ENCODE peak calls at places on chromosomes 16 and 17, in four cellular contexts. Q, W, I and O are unnamed samples.

GRCh38 chr16:81515281-81515680 is 70.7 kb downstream of the CMIP start:
- DNase-seq in Q (no peak), W (no peak), I (no peak), O (no peak)

GRCh38 chr16:23504076-23504452 is 6.2 kb downstream of the GGA2 start:
- DNase-seq in Q (no peak), W (peak; percentile 73), I (no peak), O (peak; percentile 74)

GRCh38 chr16:80788016-80788415 is 16.4 kb downstream of the CDYL2 start:
- DNase-seq in Q (no peak), W (no peak), I (no peak), O (no peak)

GRCh38 chr16:89359296-89360147 is 130.8 kb downstream of the ANKRD11 start:
- DNase-seq in Q (no peak), W (peak; percentile 41), I (no peak), O (no peak)

GRCh38 chr17:58006563-58006923 is 503 bp downstream of the SRSF1 start:
- DNase-seq in Q (peak; percentile 45), W (peak; percentile 85), I (no peak), O (peak; percentile 83)

GRCh38 chr17:10516065-10516464 is 2.3 kb downstream of the MYH1 start:
- DNase-seq in Q (no peak), W (no peak), I (no peak), O (no peak)

GRCh38 chr17:76174072-76174471 is 33.0 kb upstream of the FOXJ1 start:
- DNase-seq in Q (no peak), W (no peak), I (no peak), O (no peak)

GRCh38 chr17:59853168-59853918 is 39.4 kb downstream of the TUBD1 start:
- DNase-seq in Q (peak; percentile 97), W (peak; percentile 86), I (peak; percentile 35), O (no peak)

GRCh38 chr17:39979865-39980401 is 674 bp upstream of the PSMD3 start:
- DNase-seq in Q (no peak), W (peak; percentile 26), I (peak; percentile 22), O (no peak)